ENCODE peak calls at places on chromosomes 1 and 21, in eight cellular contexts. E, I, F, L, J, V, Z and W are unnamed samples.

GRCh38 chr21:34268493-34268892 is 95.3 kb upstream of the KCNE2 start:
- DNase-seq in Z (no peak), J (no peak), F (no peak), E (no peak), I (no peak), L (no peak), V (no peak), W (no peak)

GRCh38 chr1:61055110-61055614 is 27.2 kb upstream of the NFIA start:
- DNase-seq in I (no peak), J (no peak), Z (no peak), E (peak; percentile 14), F (no peak), V (no peak), L (no peak), W (no peak)

GRCh38 chr1:11880911-11881748 is 22.4 kb upstream of the NPPB start:
- DNase-seq in E (no peak), F (peak; percentile 90), I (peak; percentile 96), Z (no peak), V (no peak), L (no peak), J (no peak), W (no peak)

GRCh38 chr1:12157366-12158231 is 9.2 kb upstream of the TNFRSF1B start:
- DNase-seq in L (no peak), Z (no peak), J (no peak), F (no peak), I (no peak), E (no peak), V (no peak), W (no peak)

GRCh38 chr1:98045211-98046030 is 124.6 kb upstream of the DPYD start:
- DNase-seq in F (no peak), J (peak; percentile 81), E (peak; percentile 62), Z (no peak), V (no peak), I (peak; percentile 39), L (no peak), W (no peak)

GRCh38 chr1:171115280-171115897 is 24.7 kb downstream of the FMO3 start:
- DNase-seq in L (no peak), V (no peak), F (no peak), E (no peak), I (no peak), Z (no peak), J (no peak), W (no peak)

GRCh38 chr1:167678838-167679237 is 42.9 kb upstream of the MPZL1 start:
- DNase-seq in J (no peak), F (no peak), L (no peak), I (no peak), E (no peak), Z (no peak), V (no peak), W (no peak)

GRCh38 chr1:240515505-240515904 is 96.5 kb downstream of the GREM2 start:
- DNase-seq in I (no peak), V (no peak), F (no peak), L (no peak), E (peak; percentile 43), Z (no peak), J (no peak), W (no peak)

GRCh38 chr1:32997381-32997891 is 32.8 kb upstream of the RNF19B start:
- DNase-seq in I (no peak), J (no peak), L (no peak), F (no peak), E (peak; percentile 93), Z (no peak), V (no peak), W (no peak)

GRCh38 chr1:241156231-241156965 is 200.6 kb downstream of the RGS7 start:
- DNase-seq in Z (no peak), E (peak; percentile 2), L (no peak), I (no peak), V (no peak), J (peak; percentile 12), F (no peak), W (no peak)

GRCh38 chr1:105608713-105609112 is 1447.8 kb upstream of the PRMT6 start:
- DNase-seq in Z (no peak), F (no peak), I (no peak), J (peak; percentile 0), L (no peak), V (no peak), E (no peak), W (no peak)

GRCh38 chr1:229296541-229296941 is 25.6 kb downstream of the RAB4A start:
- DNase-seq in I (peak; percentile 88), L (no peak), V (no peak), J (no peak), Z (peak; percentile 45), F (peak; percentile 38), E (peak; percentile 87), W (no peak)

GRCh38 chr1:151147132-151147503 is 687 bp upstream of the SEMA6C start:
- DNase-seq in E (peak; percentile 9), I (no peak), L (no peak), V (no peak), Z (no peak), J (no peak), F (no peak), W (no peak)

GRCh38 chr21:44012474-44013379 is 618 bp downstream of the TRAPPC10 start:
- DNase-seq in E (peak; percentile 13), Z (no peak), V (peak; percentile 74), F (peak; percentile 53), L (peak; percentile 75), J (peak; percentile 30), I (peak; percentile 82), W (peak; percentile 79)

GRCh38 chr1:153024413-153024812 is 6.6 kb upstream of the SPRR1B start:
- DNase-seq in Z (no peak), I (no peak), F (no peak), J (no peak), E (no peak), V (no peak), L (no peak), W (no peak)

GRCh38 chr1:8361198-8361849 is 43.4 kb downstream of the SLC45A1 start:
- DNase-seq in F (no peak), Z (no peak), I (peak; percentile 46), L (no peak), E (no peak), J (no peak), V (no peak), W (no peak)

GRCh38 chr1:15290382-15290781 is 43.4 kb downstream of the FHAD1 start:
- DNase-seq in I (no peak), E (peak; percentile 98), L (no peak), J (peak; percentile 63), V (no peak), F (no peak), Z (peak; percentile 71), W (no peak)

GRCh38 chr1:155859881-155860841 is 794 bp downstream of the SYT11 start:
- DNase-seq in J (no peak), I (peak; percentile 89), Z (peak; percentile 74), L (peak; percentile 29), E (peak; percentile 84), F (peak; percentile 94), V (peak; percentile 90), W (peak; percentile 39)

GRCh38 chr1:154557939-154558609 is 388 bp downstream of the UBE2Q1 start:
- DNase-seq in L (peak; percentile 24), F (peak; percentile 50), J (no peak), V (peak; percentile 77), E (peak; percentile 18), I (peak; percentile 83), Z (no peak), W (peak; percentile 35)

GRCh38 chr1:223771814-223772770 is 59.8 kb downstream of the CAPN2 start:
- DNase-seq in J (peak; percentile 75), Z (peak; percentile 63), I (peak; percentile 59), L (no peak), V (no peak), E (peak; percentile 91), F (peak; percentile 74), W (no peak)
- H3K27ac ChIP-seq in J (peak overlapping the region; percentile 89), Z (peak overlapping the region; percentile 84), I (peak overlapping the region; percentile 54), L (peak overlapping the region; percentile 58), V (peak overlapping the region; percentile 59), E (peak overlapping the region; percentile 95), F (peak overlapping the region; percentile 80), W (no peak overlapping the region)

GRCh38 chr1:201377611-201378092 is at the start of gene TNNT2:
- DNase-seq in Z (no peak), J (no peak), I (no peak), L (no peak), F (peak; percentile 81), E (peak; percentile 28), V (no peak), W (no peak)
- H3K4me3 ChIP-seq in Z (no peak within 1 kb of the TSS), J (no peak within 1 kb of the TSS), I (no peak within 1 kb of the TSS), L (no peak within 1 kb of the TSS), F (peak within 1 kb of the TSS; percentile 60), E (no peak within 1 kb of the TSS), V (no peak within 1 kb of the TSS), W (no peak within 1 kb of the TSS)

DNA sequence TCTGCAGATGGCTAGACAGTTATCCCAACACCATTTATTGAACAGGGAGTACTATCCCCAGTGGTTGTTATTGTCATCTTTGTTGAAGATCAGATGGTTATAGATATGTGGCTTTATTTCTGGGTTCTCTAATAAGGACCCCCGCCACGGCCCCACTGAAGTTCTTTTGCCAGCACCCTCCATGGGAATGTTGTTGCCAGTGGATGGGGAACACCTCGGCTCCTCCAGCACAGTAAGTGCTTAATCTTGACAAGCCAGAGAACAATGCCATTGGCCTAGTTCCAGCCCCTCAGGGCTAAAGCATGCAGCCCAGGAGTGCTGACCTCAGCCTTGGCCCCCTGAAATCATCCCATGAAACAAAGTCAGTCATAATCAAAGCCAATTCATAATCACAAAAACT is 337.6 kb downstream of the AGBL4 start:
- DNase-seq in L (no peak), I (no peak), J (no peak), E (no peak), V (no peak), Z (no peak), F (no peak), W (no peak)
- H3K9me3 ChIP-seq in L (peaks cover 5% of the 10 kb centered on the region), I (peaks cover 7% of the 10 kb centered on the region), J (no peaks in the 10 kb centered on the region), E (peaks cover under 1% of the 10 kb centered on the region), V (peaks cover 5% of the 10 kb centered on the region), Z (peaks cover 4% of the 10 kb centered on the region), F (peaks cover 26% of the 10 kb centered on the region), W (no peaks in the 10 kb centered on the region)

GRCh38 chr1:92975551-92976232 is 14.4 kb upstream of the DIPK1A start:
- DNase-seq in J (no peak), L (no peak), F (no peak), I (no peak), Z (no peak), E (no peak), V (no peak), W (no peak)

GRCh38 chr1:92985101-92985500 is 23.8 kb upstream of the DIPK1A start:
- DNase-seq in F (no peak), V (no peak), J (no peak), L (no peak), E (no peak), I (no peak), Z (no peak), W (no peak)

DNA sequence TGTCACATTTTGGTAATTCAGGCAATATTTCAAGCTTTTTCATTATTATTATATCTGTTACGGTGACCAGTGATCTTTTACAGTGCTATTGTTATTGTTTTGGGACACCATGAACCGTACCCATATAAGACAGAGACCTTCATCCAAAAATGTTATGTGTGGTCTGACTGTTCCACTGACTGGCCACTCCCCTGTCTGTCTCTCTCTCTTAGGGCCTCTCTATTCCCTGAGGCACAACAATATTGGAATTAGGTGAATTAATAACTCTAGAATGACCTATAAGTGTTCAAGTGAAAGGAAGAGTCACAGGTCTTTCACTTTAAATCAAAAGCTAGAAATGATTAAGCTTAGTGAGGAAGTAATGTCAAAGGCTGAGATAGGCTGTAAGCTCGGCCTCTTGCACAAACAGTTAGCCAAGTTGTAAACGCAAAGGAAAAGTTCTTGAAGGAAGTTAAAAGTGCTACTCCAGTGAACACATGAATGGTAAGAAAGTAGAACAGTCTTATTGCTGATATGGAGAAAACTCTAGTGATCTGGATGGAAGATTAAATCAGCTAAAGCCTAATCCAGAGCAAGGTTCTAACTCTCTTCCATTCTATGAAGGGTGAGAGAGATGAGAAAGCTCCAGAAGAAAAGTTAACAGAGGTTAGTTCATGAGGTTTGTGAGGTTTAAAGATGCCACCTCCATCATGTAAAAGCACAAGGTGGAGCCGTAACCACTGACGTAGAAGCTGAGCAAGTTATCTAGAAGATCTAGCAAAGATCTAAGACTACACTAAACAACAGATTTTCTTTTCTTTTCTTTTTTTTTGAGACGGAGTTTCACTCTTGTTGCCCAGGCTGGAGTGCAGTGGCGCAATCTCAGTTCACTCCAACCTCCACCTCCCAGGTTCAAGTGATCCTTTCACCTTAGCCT is 19.7 kb upstream of the DIPK1A start:
- DNase-seq in V (no peak), Z (no peak), L (peak; percentile 85), I (no peak), J (no peak), E (no peak), F (no peak), W (peak; percentile 42)
- H3K27ac ChIP-seq in V (no peak overlapping the region), Z (no peak overlapping the region), L (peak overlapping the region; percentile 32), I (no peak overlapping the region), J (no peak overlapping the region), E (no peak overlapping the region), F (no peak overlapping the region), W (peak overlapping the region; percentile 72)